ENCODE peak calls at places on chromosomes 2 and 18, in six cellular contexts. K, N, U, W, Y and D are unnamed samples.

GRCh38 chr2:232955856-232956255 is 57.2 kb downstream of the NGEF start:
- DNase-seq in K (no peak), N (no peak), U (no peak), W (no peak), Y (no peak), D (no peak)

GRCh38 chr18:12282436-12283039 is 25.5 kb upstream of the TUBB6 start:
- DNase-seq in K (no peak), N (no peak), U (no peak), W (peak), Y (no peak), D (no peak)

GRCh38 chr2:29803541-29803940 is 117.8 kb downstream of the ALK start:
- DNase-seq in K (no peak), N (no peak), U (no peak), W (no peak), Y (no peak), D (no peak)

GRCh38 chr2:148244593-148245292 is 223.9 kb downstream of the MBD5 start:
- DNase-seq in K (no peak), N (no peak), U (no peak), W (peak), Y (no peak), D (no peak)

GRCh38 chr18:44799422-44800421 is 119.0 kb downstream of the SETBP1 start:
- DNase-seq in K (no peak), N (no peak), U (no peak), W (no peak), Y (no peak), D (no peak)

GRCh38 chr2:24720310-24720709 is 72.9 kb downstream of the PTRHD1 start:
- DNase-seq in K (no peak), N (no peak), U (no peak), W (no peak), Y (no peak), D (no peak)

GRCh38 chr2:143205106-143205764 is 76.0 kb downstream of the ARHGAP15 start:
- DNase-seq in K (no peak), N (no peak), U (no peak), W (peak), Y (no peak), D (no peak)

GRCh38 chr2:217960351-217960750 is 42.4 kb downstream of the TNS1 start:
- DNase-seq in K (no peak), N (no peak), U (no peak), W (no peak), Y (peak), D (no peak)

GRCh38 chr2:127362486-127362885 is 25.3 kb downstream of the MAP3K2 start:
- DNase-seq in K (no peak), N (no peak), U (no peak), W (no peak), Y (no peak), D (no peak)

GRCh38 chr2:74583504-74583903 is 29.0 kb downstream of the DOK1 start:
- DNase-seq in K (no peak), N (no peak), U (no peak), W (peak), Y (no peak), D (no peak)

GRCh38 chr2:65055427-65056214 is 595 bp upstream of the CEP68 start:
- DNase-seq in K (peak), N (no peak), U (no peak), W (peak), Y (peak), D (no peak)

GRCh38 chr2:11559066-11559785 is 25.4 kb downstream of the GREB1 start:
- DNase-seq in K (no peak), N (no peak), U (no peak), W (no peak), Y (peak), D (no peak)

GRCh38 chr2:162333968-162334367 is 10.0 kb upstream of the GCA start:
- DNase-seq in K (no peak), N (no peak), U (no peak), W (peak), Y (no peak), D (no peak)

GRCh38 chr2:86429335-86429734 is 11.8 kb upstream of the KDM3A start:
- DNase-seq in K (no peak), N (no peak), U (no peak), W (no peak), Y (no peak), D (no peak)

GRCh38 chr2:121303531-121304263 is 18.7 kb upstream of the TFCP2L1 start:
- DNase-seq in K (no peak), N (no peak), U (no peak), W (no peak), Y (no peak), D (no peak)

GRCh38 chr18:57970356-57971095 is 73.5 kb upstream of the NEDD4L start:
- DNase-seq in K (no peak), N (no peak), U (no peak), W (no peak), Y (no peak), D (no peak)

GRCh38 chr2:241777686-241778627 is 1.3 kb downstream of the GAL3ST2 start:
- DNase-seq in K (no peak), N (no peak), U (no peak), W (no peak), Y (peak), D (no peak)

GRCh38 chr2:143117225-143117624 is 12.0 kb upstream of the ARHGAP15 start:
- DNase-seq in K (no peak), N (no peak), U (no peak), W (no peak), Y (no peak), D (no peak)

GRCh38 chr18:32769242-32770180 is 3.3 kb downstream of the KLHL14 start:
- DNase-seq in K (no peak), N (no peak), U (no peak), W (no peak), Y (no peak), D (no peak)

GRCh38 chr2:126975671-126976655 is 77.3 kb downstream of the TEX51 start:
- DNase-seq in K (no peak), N (no peak), U (no peak), W (no peak), Y (no peak), D (no peak)

GRCh38 chr2:26412091-26412673 is 10.5 kb downstream of the DRC1 start:
- DNase-seq in K (no peak), N (no peak), U (peak), W (no peak), Y (no peak), D (no peak)

GRCh38 chr2:16334366-16334765 is 331.3 kb downstream of the CYRIA start:
- DNase-seq in K (no peak), N (no peak), U (no peak), W (no peak), Y (no peak), D (no peak)

GRCh38 chr2:174442546-174443510 is 44.0 kb downstream of the GPR155 start:
- DNase-seq in K (no peak), N (no peak), U (no peak), W (peak), Y (no peak), D (no peak)

GRCh38 chr18:67239826-67240225 is 276.7 kb downstream of the DSEL start:
- DNase-seq in K (no peak), N (no peak), U (no peak), W (no peak), Y (no peak), D (no peak)

GRCh38 chr2:98634406-98635092 is 26.2 kb downstream of the UNC50 start:
- DNase-seq in K (peak), N (no peak), U (peak), W (no peak), Y (no peak), D (no peak)

GRCh38 chr2:197433770-197434438 is 924 bp downstream of the SF3B1 start:
- DNase-seq in K (no peak), N (no peak), U (no peak), W (no peak), Y (no peak), D (no peak)

GRCh38 chr2:159792036-159792435 is 6.0 kb downstream of the CD302 start:
- DNase-seq in K (no peak), N (no peak), U (no peak), W (no peak), Y (no peak), D (no peak)

GRCh38 chr2:69608109-69608508 is 35.4 kb downstream of the AAK1 start:
- DNase-seq in K (no peak), N (no peak), U (no peak), W (no peak), Y (no peak), D (no peak)

GRCh38 chr18:76546282-76546572 is 51.2 kb upstream of the ZNF516 start:
- DNase-seq in K (no peak), N (no peak), U (no peak), W (peak), Y (no peak), D (no peak)

GRCh38 chr2:227657204-227657845 is 9.3 kb upstream of the SCYGR5 start:
- DNase-seq in K (no peak), N (no peak), U (no peak), W (no peak), Y (no peak), D (no peak)

GRCh38 chr2:10584843-10585475 is 104.8 kb downstream of the NOL10 start:
- DNase-seq in K (no peak), N (no peak), U (no peak), W (peak), Y (no peak), D (no peak)

GRCh38 chr2:9251154-9252001 is 44.8 kb downstream of the ASAP2 start:
- DNase-seq in K (no peak), N (no peak), U (no peak), W (peak), Y (no peak), D (no peak)

GRCh38 chr2:186946896-186947467 is 98.0 kb upstream of the ZSWIM2 start:
- DNase-seq in K (no peak), N (no peak), U (no peak), W (no peak), Y (no peak), D (no peak)